ENCODE peak calls at places on chromosome 12, in nine cellular contexts. B, C, T, E, Y, G, M, L and X are unnamed samples.

GRCh38 chr12:130497991-130498390 is 160.3 kb downstream of the PIWIL1 start:
- DNase-seq in B (no peak), C (no peak), T (no peak), E (no peak), Y (no peak), G (no peak), M (no peak), L (no peak), X (no peak)

GRCh38 chr12:104507672-104508071 is 50.9 kb downstream of the CHST11 start:
- DNase-seq in B (no peak), C (no peak), T (no peak), E (no peak), Y (no peak), G (no peak), M (no peak), L (no peak), X (no peak)

GRCh38 chr12:94977766-94978468 is 25.6 kb downstream of the NDUFA12 start:
- DNase-seq in B (no peak), C (no peak), T (no peak), E (no peak), Y (no peak), G (peak), M (no peak), L (no peak), X (no peak)

GRCh38 chr12:42504049-42504448 is 85.5 kb downstream of the PRICKLE1 start:
- DNase-seq in B (no peak), C (no peak), T (no peak), E (no peak), Y (peak), G (peak), M (no peak), L (no peak), X (no peak)

GRCh38 chr12:1117970-1118563 is 127.0 kb downstream of the ERC1 start:
- DNase-seq in B (peak), C (peak), T (peak), E (peak), Y (peak), G (peak), M (peak), L (peak), X (peak)

GRCh38 chr12:57158665-57159064 is 11.2 kb upstream of the LRP1-AS start:
- DNase-seq in B (no peak), C (no peak), T (no peak), E (no peak), Y (no peak), G (peak), M (no peak), L (no peak), X (no peak)

GRCh38 chr12:128258866-128259555 is 8.0 kb upstream of the TMEM132C start:
- DNase-seq in B (no peak), C (no peak), T (no peak), E (peak), Y (no peak), G (peak), M (no peak), L (no peak), X (no peak)

GRCh38 chr12:39919790-39920189 is 186.1 kb downstream of the SLC2A13 start:
- DNase-seq in B (no peak), C (no peak), T (no peak), E (no peak), Y (no peak), G (no peak), M (no peak), L (no peak), X (no peak)

GRCh38 chr12:49535921-49536525 is 2.8 kb upstream of the KCNH3 start:
- DNase-seq in B (no peak), C (no peak), T (no peak), E (no peak), Y (no peak), G (peak), M (no peak), L (no peak), X (no peak)

GRCh38 chr12:53327435-53328042 is 6.1 kb upstream of the AAAS start:
- DNase-seq in B (no peak), C (no peak), T (no peak), E (no peak), Y (peak), G (no peak), M (no peak), L (no peak), X (no peak)

GRCh38 chr12:49515266-49515665 is 23.6 kb upstream of the KCNH3 start:
- DNase-seq in B (no peak), C (no peak), T (no peak), E (no peak), Y (peak), G (no peak), M (no peak), L (no peak), X (no peak)

GRCh38 chr12:48977290-48978281 is 536 bp upstream of the WNT1 start:
- DNase-seq in B (peak), C (peak), T (peak), E (no peak), Y (peak), G (peak), M (peak), L (peak), X (peak)

GRCh38 chr12:108828774-108829173 is 28.6 kb downstream of the SSH1 start:
- DNase-seq in B (no peak), C (no peak), T (no peak), E (no peak), Y (peak), G (no peak), M (no peak), L (no peak), X (no peak)

GRCh38 chr12:47602330-47602729 is 103.5 kb downstream of the RPAP3 start:
- DNase-seq in B (no peak), C (no peak), T (no peak), E (no peak), Y (peak), G (no peak), M (no peak), L (no peak), X (no peak)

GRCh38 chr12:24695657-24696329 is 253.1 kb downstream of the BCAT1 start:
- DNase-seq in B (no peak), C (no peak), T (no peak), E (no peak), Y (no peak), G (no peak), M (no peak), L (no peak), X (no peak)

GRCh38 chr12:42802688-42803279 is 213.2 kb upstream of the PRICKLE1 start:
- DNase-seq in B (no peak), C (no peak), T (no peak), E (no peak), Y (peak), G (no peak), M (no peak), L (no peak), X (no peak)

GRCh38 chr12:91985002-91985767 is 160.5 kb downstream of the BTG1 start:
- DNase-seq in B (no peak), C (no peak), T (no peak), E (no peak), Y (no peak), G (no peak), M (no peak), L (no peak), X (no peak)

GRCh38 chr12:53754633-53755261 is 3.0 kb upstream of the CISTR start:
- DNase-seq in B (no peak), C (no peak), T (no peak), E (no peak), Y (peak), G (peak), M (no peak), L (no peak), X (no peak)

GRCh38 chr12:114853003-114853529 is 169.1 kb upstream of the TBX3 start:
- DNase-seq in B (no peak), C (no peak), T (no peak), E (no peak), Y (no peak), G (no peak), M (no peak), L (no peak), X (no peak)

GRCh38 chr12:92551853-92552397 is 150.9 kb upstream of the PLEKHG7 start:
- DNase-seq in B (no peak), C (peak), T (no peak), E (no peak), Y (no peak), G (no peak), M (no peak), L (no peak), X (no peak)

GRCh38 chr12:131829795-131830334 is 1.7 kb downstream of the MMP17 start:
- DNase-seq in B (no peak), C (no peak), T (no peak), E (no peak), Y (no peak), G (peak), M (no peak), L (no peak), X (no peak)

GRCh38 chr12:50765325-50765911 is 1.5 kb downstream of the ATF1 start:
- DNase-seq in B (peak), C (peak), T (peak), E (peak), Y (peak), G (peak), M (no peak), L (peak), X (peak)

GRCh38 chr12:132886529-132887477 is 602 bp downstream of the CHFR start:
- DNase-seq in B (no peak), C (no peak), T (peak), E (peak), Y (no peak), G (peak), M (peak), L (no peak), X (peak)

GRCh38 chr12:81759215-81759991 is at the start of gene PPFIA2:
- DNase-seq in B (no peak), C (no peak), T (peak), E (peak), Y (peak), G (peak), M (no peak), L (peak), X (no peak)

GRCh38 chr12:129848921-129849320 is 54.9 kb downstream of the TMEM132D start:
- DNase-seq in B (no peak), C (no peak), T (no peak), E (no peak), Y (no peak), G (no peak), M (no peak), L (no peak), X (no peak)

GRCh38 chr12:107493646-107494045 is 192.0 kb upstream of the PWP1 start:
- DNase-seq in B (no peak), C (no peak), T (no peak), E (no peak), Y (no peak), G (no peak), M (no peak), L (no peak), X (no peak)

GRCh38 chr12:30926243-30927209 is at the start of gene TSPAN11:
- DNase-seq in B (no peak), C (no peak), T (peak), E (peak), Y (peak), G (peak), M (peak), L (no peak), X (no peak)

GRCh38 chr12:843609-844008 is 91.2 kb downstream of the WNK1 start:
- DNase-seq in B (no peak), C (no peak), T (no peak), E (no peak), Y (peak), G (no peak), M (no peak), L (no peak), X (no peak)

GRCh38 chr12:100868487-100868886 is 73.9 kb downstream of the ANO4 start:
- DNase-seq in B (no peak), C (no peak), T (no peak), E (no peak), Y (peak), G (peak), M (no peak), L (no peak), X (no peak)

GRCh38 chr12:77300815-77301214 is 235.4 kb upstream of the E2F7 start:
- DNase-seq in B (no peak), C (no peak), T (no peak), E (no peak), Y (no peak), G (no peak), M (no peak), L (no peak), X (no peak)

GRCh38 chr12:19482551-19483109 is 43.3 kb downstream of the AEBP2 start:
- DNase-seq in B (peak), C (no peak), T (peak), E (no peak), Y (peak), G (no peak), M (no peak), L (no peak), X (no peak)

GRCh38 chr12:106274575-106275081 is 26.8 kb upstream of the CKAP4 start:
- DNase-seq in B (no peak), C (no peak), T (no peak), E (no peak), Y (peak), G (no peak), M (no peak), L (no peak), X (no peak)

GRCh38 chr12:14955876-14956811 is 5.3 kb downstream of the ARHGDIB start:
- DNase-seq in B (no peak), C (no peak), T (no peak), E (no peak), Y (no peak), G (no peak), M (no peak), L (no peak), X (no peak)

GRCh38 chr12:87469295-87469694 is 559.9 kb downstream of the C12orf50 start:
- DNase-seq in B (no peak), C (no peak), T (no peak), E (no peak), Y (peak), G (no peak), M (no peak), L (no peak), X (no peak)

GRCh38 chr12:107247650-107248049 is 154.3 kb upstream of the CRY1 start:
- DNase-seq in B (no peak), C (no peak), T (no peak), E (no peak), Y (no peak), G (no peak), M (no peak), L (no peak), X (no peak)

GRCh38 chr12:49201595-49202295 is 12.9 kb upstream of the TUBA1A start:
- DNase-seq in B (no peak), C (no peak), T (no peak), E (no peak), Y (peak), G (peak), M (no peak), L (no peak), X (no peak)

GRCh38 chr12:55659486-55660385 is 23.0 kb downstream of the OR10P1 start:
- DNase-seq in B (no peak), C (peak), T (no peak), E (peak), Y (peak), G (peak), M (no peak), L (no peak), X (no peak)